ENCODE peak calls at places on chromosomes 12 and 14, in eight cellular contexts. Q is bronchial epithelial cell, H is IMR-90, X is HepG2, C is choroid plexus epithelial cell, D is cardiac fibroblast, Z is fibroblast of pulmonary artery, W is mammary epithelial cell. G is an unnamed sample.
A peak's percentile ranks its signal among the peaks of the same experiment; 100 is the strongest.

GRCh38 chr14:72665259-72665658 is 228.6 kb downstream of the DPF3 start:
- DNase-seq in Q (peak; percentile 97), H (peak; percentile 100), X (peak; percentile 7), C (peak; percentile 97), D (peak; percentile 86), Z (peak; percentile 97), W (peak; percentile 99), G (peak; percentile 64)

GRCh38 chr12:121748571-121749265 is 36.2 kb downstream of the TMEM120B start:
- DNase-seq in Q (peak; percentile 52), H (peak; percentile 96), X (peak; percentile 88), C (peak; percentile 96), D (peak; percentile 90), Z (peak; percentile 91), W (no peak), G (peak; percentile 77)

GRCh38 chr14:68386950-68387779 is 405.7 kb downstream of the ZFP36L1 start:
- DNase-seq in Q (no peak), H (peak; percentile 67), X (no peak), C (peak; percentile 72), D (peak; percentile 74), Z (peak; percentile 62), W (no peak), G (no peak)

GRCh38 chr12:20127401-20127800 is 240.9 kb upstream of the PDE3A start:
- DNase-seq in Q (peak; percentile 4), H (no peak), X (no peak), C (peak; percentile 35), D (peak; percentile 16), Z (peak; percentile 42), W (no peak), G (no peak)

GRCh38 chr14:32166924-32167323 is 34.9 kb upstream of the RNU6-7 start:
- DNase-seq in Q (no peak), H (no peak), X (no peak), C (no peak), D (no peak), Z (no peak), W (no peak), G (no peak)

GRCh38 chr12:124847675-124848074 is 16.0 kb downstream of the SCARB1 start:
- DNase-seq in Q (no peak), H (peak; percentile 50), X (peak; percentile 63), C (no peak), D (peak; percentile 69), Z (peak; percentile 77), W (peak; percentile 43), G (no peak)

GRCh38 chr12:59626382-59626781 is 30.6 kb downstream of the SLC16A7 start:
- DNase-seq in Q (peak; percentile 79), H (peak; percentile 40), X (no peak), C (no peak), D (no peak), Z (no peak), W (peak; percentile 73), G (peak; percentile 16)

GRCh38 chr14:75002392-75003249 is at the start of gene EIF2B2:
- DNase-seq in Q (peak; percentile 97), H (peak; percentile 94), X (peak; percentile 93), C (peak; percentile 97), D (peak; percentile 97), Z (peak; percentile 96), W (peak; percentile 99), G (peak; percentile 89)

GRCh38 chr14:103519837-103520212 is 2.8 kb downstream of the CKB start:
- DNase-seq in Q (no peak), H (no peak), X (no peak), C (no peak), D (no peak), Z (no peak), W (no peak), G (no peak)

DNA sequence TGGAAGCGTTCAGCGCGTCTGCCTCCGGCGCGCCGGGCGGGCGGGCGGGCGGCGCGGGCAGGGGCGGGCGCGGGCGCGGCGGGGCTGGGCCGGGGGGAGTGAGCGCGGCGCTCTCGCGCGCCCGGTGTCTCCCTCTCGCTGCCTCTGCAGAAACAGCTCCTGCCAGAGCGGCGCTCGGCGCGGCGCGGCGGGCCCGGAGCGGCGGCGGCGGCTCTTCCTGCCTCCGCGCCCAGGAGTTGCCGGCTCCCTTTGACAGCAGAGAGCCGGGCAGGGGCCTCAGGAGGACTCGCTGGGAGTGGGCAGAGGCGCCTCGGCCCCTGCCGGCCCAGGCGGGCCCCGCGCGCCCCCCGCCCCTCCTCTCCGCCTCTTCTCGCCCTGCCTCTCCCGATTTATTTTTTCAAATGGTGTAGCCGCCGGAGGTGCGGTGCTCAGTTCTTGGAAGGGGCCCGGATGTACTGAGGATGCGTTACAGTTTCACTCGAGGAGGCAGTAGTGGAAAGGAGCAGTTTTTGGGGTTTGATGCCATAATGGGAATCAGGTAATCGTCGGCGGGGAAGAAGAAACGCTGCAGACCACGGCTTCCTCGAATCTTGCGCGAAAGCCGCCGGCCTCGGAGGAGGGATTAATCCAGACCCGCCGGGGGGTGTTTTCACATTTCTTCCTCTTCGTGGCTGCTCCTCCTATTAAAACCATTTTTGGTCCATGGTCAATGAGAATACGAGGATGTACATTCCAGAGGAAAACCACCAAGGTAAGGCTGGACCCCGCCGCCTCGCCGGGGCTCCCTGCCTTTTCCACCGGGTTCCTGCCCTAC is at the start of gene CACNA1C:
- DNase-seq in Q (no peak), H (peak; percentile 66), X (no peak), C (peak; percentile 66), D (peak; percentile 60), Z (peak; percentile 37), W (peak; percentile 43), G (no peak)
- TF ChIP-seq CTCF in Q (no peak), H (peak; percentile 48), X (no peak), C (peak; percentile 40), D (peak; percentile 3), Z (no peak), W (no peak), G (no peak)

GRCh38 chr12:125983784-125984510 is 918.7 kb downstream of the AACS start:
- DNase-seq in Q (no peak), H (no peak), X (no peak), C (no peak), D (no peak), Z (no peak), W (no peak), G (no peak)

GRCh38 chr12:125988545-125988944 is 923.3 kb downstream of the AACS start:
- DNase-seq in Q (peak; percentile 17), H (no peak), X (no peak), C (no peak), D (no peak), Z (no peak), W (no peak), G (no peak)

GRCh38 chr12:125981610-125982253 is 916.5 kb downstream of the AACS start:
- DNase-seq in Q (no peak), H (no peak), X (peak; percentile 85), C (no peak), D (no peak), Z (no peak), W (no peak), G (no peak)

DNA sequence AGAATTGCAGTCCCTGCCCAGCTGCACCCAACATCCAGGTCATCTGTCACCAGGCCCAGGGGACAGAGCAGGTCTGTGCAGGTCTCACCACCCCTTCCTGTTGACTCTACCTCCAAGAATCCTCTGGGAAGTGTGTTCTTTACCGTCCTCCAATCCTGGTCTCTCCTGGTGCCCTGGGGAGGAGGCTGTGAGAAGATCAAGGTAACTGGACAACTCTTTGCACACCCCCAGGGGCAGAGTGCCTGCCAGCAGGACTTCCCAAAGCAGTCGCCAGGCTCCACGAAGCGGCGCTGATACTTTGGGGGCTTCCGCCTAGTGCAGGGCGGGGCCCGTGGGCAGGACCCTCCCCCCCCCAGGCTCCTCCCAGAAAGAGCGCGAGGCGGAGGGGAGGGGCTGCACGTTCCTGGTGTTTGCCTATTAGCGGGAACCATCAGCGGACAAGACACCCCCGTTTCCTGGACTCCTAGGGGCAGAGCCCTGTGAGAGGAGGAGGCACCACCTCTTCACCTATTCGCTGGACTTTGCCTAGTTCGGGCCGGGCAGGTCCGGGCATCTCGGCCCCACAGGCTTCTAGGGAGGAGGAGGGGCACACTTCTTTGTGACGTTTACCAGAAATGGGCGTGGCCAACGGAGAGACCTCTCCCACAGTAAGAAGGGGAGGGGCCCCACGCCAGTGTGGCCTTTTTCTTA is 918.0 kb downstream of the AACS start:
- DNase-seq in Q (peak; percentile 44), H (no peak), X (peak; percentile 61), C (peak; percentile 1), D (no peak), Z (peak; percentile 1), W (no peak), G (no peak)
- H3K4me3 ChIP-seq in Q (peak overlapping the region; percentile 39), H (no peak overlapping the region), X (peak overlapping the region; percentile 62), C (peak overlapping the region; percentile 16), D (peak overlapping the region; percentile 3), Z (peak overlapping the region; percentile 5), W (peak overlapping the region; percentile 42), G (no peak overlapping the region)

DNA sequence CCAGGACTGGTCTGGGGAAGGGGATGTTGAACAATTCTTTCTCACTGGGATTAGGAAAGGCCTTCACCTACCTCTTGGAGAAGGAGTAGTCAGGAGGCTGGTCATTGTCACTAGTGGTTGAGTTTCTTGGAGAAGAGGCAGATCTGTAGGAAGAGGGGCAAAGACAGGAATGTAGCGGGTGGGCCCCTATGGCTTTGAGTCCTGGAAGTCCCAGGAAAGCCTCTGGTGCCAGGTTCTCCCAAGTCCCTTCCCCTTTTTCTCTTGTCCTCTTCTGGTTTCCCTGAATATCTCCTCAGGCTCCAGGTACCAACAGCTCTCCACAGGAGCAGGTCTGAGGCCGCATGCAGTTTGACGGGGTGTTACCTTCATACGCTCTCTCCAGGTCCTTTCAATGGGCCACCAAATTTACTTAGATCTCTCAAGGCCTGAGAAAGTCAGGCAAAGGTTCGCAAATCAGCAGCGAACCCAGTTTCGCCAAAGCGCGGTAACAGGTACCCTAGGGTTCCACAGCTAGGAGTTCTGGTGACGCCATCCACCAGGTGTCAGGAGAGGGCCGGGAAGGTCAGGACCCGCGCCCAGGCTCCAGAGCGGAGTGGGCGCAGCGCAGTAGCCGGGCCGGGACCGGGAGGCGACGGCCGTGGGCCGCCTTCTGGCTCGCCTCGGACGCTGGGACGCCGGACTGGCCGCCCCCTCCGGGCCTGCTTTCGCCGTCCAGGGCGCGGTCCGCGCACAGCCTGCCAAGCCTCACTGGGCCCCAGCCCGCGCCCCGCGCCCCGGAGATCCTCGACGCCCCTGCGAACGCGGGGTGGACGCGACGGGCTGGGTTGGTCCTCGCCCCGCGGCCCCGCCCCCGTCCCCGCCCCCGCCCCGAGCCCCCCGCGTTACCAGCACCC is 795 bp downstream of the SMAGP start:
- DNase-seq in Q (peak; percentile 38), H (no peak), X (peak; percentile 54), C (peak; percentile 23), D (peak; percentile 54), Z (peak; percentile 39), W (peak; percentile 64), G (no peak)
- TF ChIP-seq CTCF in Q (peak; percentile 69), H (peak; percentile 28), X (peak; percentile 89), C (peak; percentile 30), D (peak; percentile 32), Z (peak; percentile 20), W (peak; percentile 22), G (peak; percentile 26)

GRCh38 chr12:115964626-115965025 is 312.9 kb downstream of the MED13L start:
- DNase-seq in Q (no peak), H (no peak), X (no peak), C (no peak), D (no peak), Z (no peak), W (no peak), G (no peak)

GRCh38 chr12:115960868-115961802 is 316.4 kb downstream of the MED13L start:
- DNase-seq in Q (no peak), H (no peak), X (no peak), C (no peak), D (no peak), Z (no peak), W (no peak), G (no peak)

GRCh38 chr12:115966376-115966775 is 311.1 kb downstream of the MED13L start:
- DNase-seq in Q (no peak), H (no peak), X (no peak), C (no peak), D (no peak), Z (no peak), W (no peak), G (no peak)

GRCh38 chr12:115964214-115964613 is 313.3 kb downstream of the MED13L start:
- DNase-seq in Q (no peak), H (no peak), X (no peak), C (no peak), D (no peak), Z (no peak), W (no peak), G (no peak)

GRCh38 chr12:115963030-115963480 is 314.4 kb downstream of the MED13L start:
- DNase-seq in Q (peak; percentile 13), H (peak; percentile 78), X (no peak), C (peak; percentile 74), D (peak; percentile 28), Z (peak; percentile 41), W (peak; percentile 17), G (no peak)
- H3K4me3 ChIP-seq in Q (no peak overlapping the region), H (no peak overlapping the region), X (no peak overlapping the region), C (no peak overlapping the region), D (no peak overlapping the region), Z (no peak overlapping the region), W (no peak overlapping the region), G (no peak overlapping the region)

G was measured in HFF-Myc.